ENCODE peak calls at places on chromosomes 7 and 10, in nine cellular contexts. B, N, D, K, Y, C, J, V and X are unnamed samples.

GRCh38 chr7:55160539-55160938 is 141.7 kb downstream of the EGFR start:
- DNase-seq in J (peak), B (peak), Y (no peak), N (no peak), V (no peak), C (no peak), K (no peak), D (peak), X (peak)

GRCh38 chr10:126212653-126213052 is 175.6 kb downstream of the ADAM12 start:
- DNase-seq in N (no peak), V (no peak), D (no peak), Y (no peak), J (no peak), B (peak), C (no peak), K (no peak), X (no peak)

GRCh38 chr7:1910827-1911226 is 240.8 kb downstream of the ELFN1 start:
- DNase-seq in V (no peak), N (no peak), J (no peak), D (no peak), K (no peak), B (no peak), C (no peak), Y (no peak), X (no peak)

GRCh38 chr7:1050956-1051690 is 6.8 kb downstream of the GPR146 start:
- DNase-seq in V (no peak), D (no peak), K (peak), C (no peak), J (no peak), N (no peak), Y (no peak), B (no peak), X (no peak)

GRCh38 chr7:30931161-30931926 is 19.7 kb downstream of the AQP1 start:
- DNase-seq in V (no peak), J (peak), D (peak), N (no peak), B (peak), C (no peak), K (peak), Y (no peak), X (peak)

GRCh38 chr10:6778992-6779701 is 199.1 kb upstream of the PRKCQ start:
- DNase-seq in K (peak), C (peak), J (peak), B (peak), N (no peak), Y (no peak), D (peak), V (no peak), X (peak)

GRCh38 chr10:68073631-68074403 is 1.3 kb downstream of the HERC4 start:
- DNase-seq in D (peak), V (no peak), Y (no peak), N (no peak), K (no peak), J (no peak), C (peak), B (peak), X (peak)

GRCh38 chr7:20218261-20218660 is 1.1 kb upstream of the MACC1 start:
- DNase-seq in B (no peak), V (no peak), J (no peak), Y (no peak), N (no peak), K (no peak), C (no peak), D (no peak), X (no peak)

GRCh38 chr10:74977913-74978847 is 133.3 kb upstream of the SAMD8 start:
- DNase-seq in K (no peak), D (no peak), V (no peak), J (no peak), B (no peak), N (no peak), C (no peak), Y (no peak), X (no peak)

GRCh38 chr7:75915416-75916156 is 631 bp downstream of the POR start:
- DNase-seq in B (peak), K (peak), V (no peak), N (no peak), D (no peak), C (peak), Y (peak), J (peak), X (peak)

GRCh38 chr10:43816351-43817321 is 168.0 kb upstream of the ZNF32 start:
- DNase-seq in B (peak), Y (peak), K (no peak), N (peak), D (peak), V (no peak), J (peak), C (no peak), X (peak)

GRCh38 chr7:1176891-1177373 is 16.9 kb upstream of the ZFAND2A start:
- DNase-seq in D (peak), V (peak), B (peak), K (no peak), Y (peak), J (peak), C (peak), N (no peak), X (peak)

GRCh38 chr7:155069992-155070827 is at the start of gene HTR5A:
- DNase-seq in C (peak), V (no peak), J (peak), K (peak), D (peak), N (peak), Y (peak), B (peak), X (peak)

GRCh38 chr7:66353547-66353946 is 148.4 kb downstream of the TPST1 start:
- DNase-seq in D (no peak), Y (no peak), B (peak), K (no peak), V (no peak), J (peak), N (no peak), C (no peak), X (no peak)

GRCh38 chr7:37536706-37537105 is 88.0 kb upstream of the ELMO1 start:
- DNase-seq in K (no peak), Y (no peak), N (no peak), V (no peak), B (no peak), J (no peak), C (no peak), D (no peak), X (no peak)

GRCh38 chr7:2923291-2923781 is 79.2 kb upstream of the GNA12 start:
- DNase-seq in Y (no peak), K (peak), C (no peak), N (no peak), D (peak), J (no peak), B (no peak), V (no peak), X (no peak)

GRCh38 chr10:58796242-58796641 is 283.6 kb downstream of the BICC1 start:
- DNase-seq in V (no peak), D (no peak), J (no peak), K (no peak), Y (no peak), N (no peak), C (no peak), B (no peak), X (no peak)

GRCh38 chr7:30684351-30684750 is 2.1 kb upstream of the CRHR2 start:
- DNase-seq in C (no peak), Y (no peak), D (no peak), N (no peak), K (no peak), B (no peak), J (peak), V (no peak), X (peak)

GRCh38 chr7:42070068-42070467 is 166.9 kb downstream of the GLI3 start:
- DNase-seq in J (no peak), V (no peak), D (no peak), Y (no peak), N (no peak), B (peak), C (no peak), K (no peak), X (no peak)

GRCh38 chr7:75590373-75591005 is 98.4 kb downstream of the SPDYE5 start:
- DNase-seq in J (no peak), N (no peak), K (no peak), Y (no peak), V (no peak), B (no peak), C (no peak), D (no peak), X (no peak)

GRCh38 chr7:112459645-112460044 is 9.4 kb downstream of the IFRD1 start:
- DNase-seq in C (no peak), N (no peak), V (no peak), K (no peak), Y (no peak), J (no peak), D (peak), B (no peak), X (no peak)

GRCh38 chr10:30022590-30022989 is 36.8 kb downstream of the JCAD start:
- DNase-seq in V (no peak), K (no peak), B (no peak), Y (no peak), N (no peak), D (no peak), J (no peak), C (no peak), X (no peak)

GRCh38 chr10:114566064-114566463 is 92.0 kb downstream of the ABLIM1 start:
- DNase-seq in B (no peak), D (peak), N (no peak), V (no peak), C (no peak), K (no peak), Y (no peak), J (no peak), X (no peak)

GRCh38 chr10:132447446-132448247 is 50.6 kb downstream of the PWWP2B start:
- DNase-seq in C (peak), K (peak), V (no peak), B (peak), Y (peak), D (peak), J (peak), N (peak), X (peak)

GRCh38 chr10:37434091-37434490 is 308.7 kb downstream of the ANKRD30A start:
- DNase-seq in J (no peak), Y (no peak), N (no peak), C (peak), B (peak), V (no peak), K (no peak), D (no peak), X (no peak)

GRCh38 chr10:1202343-1202742 is 146.2 kb downstream of the WDR37 start:
- DNase-seq in C (peak), V (no peak), Y (no peak), K (no peak), N (no peak), D (peak), B (no peak), J (no peak), X (no peak)

GRCh38 chr7:85619236-85619635 is 432.4 kb upstream of the SEMA3D start:
- DNase-seq in Y (no peak), J (no peak), C (no peak), D (no peak), B (no peak), K (no peak), N (no peak), V (no peak), X (no peak)

GRCh38 chr10:3502606-3503005 is 282.4 kb downstream of the KLF6 start:
- DNase-seq in J (no peak), C (no peak), V (no peak), Y (no peak), K (no peak), N (no peak), D (no peak), B (no peak), X (no peak)

GRCh38 chr10:103975169-103975568 is 8.2 kb downstream of the SLK start:
- DNase-seq in D (no peak), K (no peak), V (no peak), N (no peak), Y (no peak), B (no peak), C (no peak), J (no peak), X (no peak)

GRCh38 chr10:22606164-22606614 is 108.2 kb downstream of the PIP4K2A start:
- DNase-seq in N (peak), D (no peak), J (no peak), B (no peak), K (no peak), V (no peak), C (peak), Y (no peak), X (no peak)

GRCh38 chr7:22173884-22174573 is 182.9 kb downstream of the RAPGEF5 start:
- DNase-seq in K (no peak), J (no peak), C (no peak), D (no peak), B (no peak), N (peak), V (no peak), Y (no peak), X (no peak)

GRCh38 chr10:15515207-15515606 is 144.1 kb upstream of the FAM171A1 start:
- DNase-seq in C (no peak), N (no peak), K (peak), V (no peak), Y (no peak), J (peak), D (no peak), B (no peak), X (peak)

GRCh38 chr10:17599089-17599488 is 18.1 kb downstream of the HACD1 start:
- DNase-seq in N (no peak), B (peak), J (peak), D (no peak), V (peak), C (peak), Y (no peak), K (no peak), X (no peak)

GRCh38 chr7:155797262-155798250 is 14.7 kb downstream of the SHH start:
- DNase-seq in Y (no peak), D (peak), V (no peak), J (no peak), N (no peak), B (no peak), C (no peak), K (no peak), X (no peak)

GRCh38 chr7:90726120-90726519 is 130.0 kb downstream of the CDK14 start:
- DNase-seq in J (peak), Y (no peak), D (no peak), K (no peak), C (no peak), N (no peak), B (peak), V (no peak), X (no peak)

GRCh38 chr10:15387021-15387420 is 15.9 kb upstream of the FAM171A1 start:
- DNase-seq in Y (no peak), D (no peak), C (no peak), B (no peak), V (no peak), N (no peak), J (no peak), K (no peak), X (no peak)